ENCODE peak calls at places on chromosomes 5 and 9, in six cellular contexts. I, Z, O, E, N and M are unnamed samples.

GRCh38 chr5:423233-423565 is 19.8 kb upstream of the EXOC3 start:
- DNase-seq in I (no peak), Z (no peak), O (no peak), E (no peak), N (no peak), M (no peak)

GRCh38 chr9:91954841-91955471 is 4.9 kb upstream of the ROR2 start:
- DNase-seq in I (no peak), Z (peak; percentile 74), O (peak; percentile 73), E (no peak), N (no peak), M (peak; percentile 39)

GRCh38 chr5:169668732-169669131 is 31.7 kb downstream of the DOCK2 start:
- DNase-seq in I (no peak), Z (peak; percentile 84), O (peak; percentile 35), E (no peak), N (no peak), M (no peak)

GRCh38 chr9:68482548-68482947 is 58.1 kb downstream of the TMEM252 start:
- DNase-seq in I (no peak), Z (no peak), O (no peak), E (no peak), N (no peak), M (no peak)

GRCh38 chr9:34386656-34387055 is 10.0 kb upstream of the MYORG start:
- DNase-seq in I (no peak), Z (no peak), O (no peak), E (no peak), N (no peak), M (no peak)

GRCh38 chr5:98483301-98483700 is 290.2 kb upstream of the RGMB start:
- DNase-seq in I (no peak), Z (no peak), O (peak; percentile 84), E (no peak), N (no peak), M (no peak)

GRCh38 chr9:82996931-82997330 is 66.0 kb downstream of the RASEF start:
- DNase-seq in I (no peak), Z (no peak), O (no peak), E (no peak), N (no peak), M (no peak)

GRCh38 chr5:92320446-92320845 is 937.3 kb upstream of the ARRDC3 start:
- DNase-seq in I (no peak), Z (peak; percentile 53), O (no peak), E (no peak), N (no peak), M (no peak)

GRCh38 chr9:4714266-4715016 is 26.6 kb downstream of the AK3 start:
- DNase-seq in I (no peak), Z (peak; percentile 7), O (no peak), E (no peak), N (no peak), M (no peak)

GRCh38 chr9:97397220-97397619 is 14.7 kb upstream of the TDRD7 start:
- DNase-seq in I (no peak), Z (no peak), O (no peak), E (peak; percentile 34), N (no peak), M (no peak)

GRCh38 chr9:109166771-109167601 is at the start of gene FRRS1L:
- DNase-seq in I (no peak), Z (peak; percentile 82), O (no peak), E (no peak), N (peak; percentile 61), M (peak; percentile 19)

GRCh38 chr9:136372561-136373299 is 739 bp downstream of the CARD9 start:
- DNase-seq in I (no peak), Z (peak; percentile 66), O (peak; percentile 67), E (no peak), N (no peak), M (no peak)

GRCh38 chr5:140608730-140609520 is 24.1 kb downstream of the CD14 start:
- DNase-seq in I (no peak), Z (no peak), O (no peak), E (no peak), N (no peak), M (no peak)

GRCh38 chr9:124505006-124505900 is 1.9 kb downstream of the NR5A1 start:
- DNase-seq in I (no peak), Z (no peak), O (no peak), E (no peak), N (no peak), M (no peak)

GRCh38 chr5:121285861-121286527 is 565.7 kb upstream of the FTMT start:
- DNase-seq in I (no peak), Z (no peak), O (peak; percentile 48), E (no peak), N (no peak), M (no peak)

GRCh38 chr9:93815135-93815534 is 140.0 kb downstream of the BARX1 start:
- DNase-seq in I (no peak), Z (peak; percentile 33), O (no peak), E (no peak), N (no peak), M (no peak)

GRCh38 chr5:60243713-60244112 is 350.2 kb upstream of the PDE4D start:
- DNase-seq in I (no peak), Z (no peak), O (no peak), E (no peak), N (no peak), M (no peak)

GRCh38 chr9:19409406-19410194 is 791 bp downstream of the ACER2 start:
- DNase-seq in I (no peak), Z (peak; percentile 88), O (no peak), E (peak; percentile 1), N (no peak), M (no peak)

GRCh38 chr5:6365977-6366590 is 12.3 kb downstream of the MED10 start:
- DNase-seq in I (no peak), Z (peak; percentile 68), O (no peak), E (no peak), N (no peak), M (no peak)

GRCh38 chr5:145805819-145806218 is 29.3 kb downstream of the PRELID2 start:
- DNase-seq in I (no peak), Z (no peak), O (no peak), E (no peak), N (no peak), M (no peak)

GRCh38 chr9:77092536-77092935 is 73.1 kb downstream of the FOXB2 start:
- DNase-seq in I (no peak), Z (no peak), O (peak; percentile 26), E (no peak), N (no peak), M (no peak)

GRCh38 chr9:935348-935965 is 41.0 kb upstream of the DMRT3 start:
- DNase-seq in I (no peak), Z (peak; percentile 80), O (peak; percentile 4), E (no peak), N (no peak), M (no peak)